ENCODE peak calls at places on chromosomes 7 and 10, in nine cellular contexts. One of them, this sample, is unnamed.

GRCh38 chr10:103188853-103189252 is 4.2 kb downstream of the NT5C2 start:
- DNase-seq in fibroblast of the aortic adventitia: peak
- DNase-seq in stimulated activated CD4-positive, alpha-beta T cell treated with anti-CD3 and anti-CD28 coated beads, Interleukin-1b, Interleukin-23, amount 100 ng/mL, for 24 hours: no peak
- DNase-seq in B cell: no peak
- DNase-seq in AML-193: no peak
- DNase-seq in fibroblast of pulmonary artery: no peak
- DNase-seq in fibroblast of mammary gland: peak
- DNase-seq in ecto neural progenitor cell: no peak
- DNase-seq in mammary epithelial cell: no peak
- DNase-seq in this sample: peak

GRCh38 chr7:25849361-25850184 is 302.4 kb upstream of the NFE2L3 start:
- DNase-seq in fibroblast of the aortic adventitia: peak
- DNase-seq in stimulated activated CD4-positive, alpha-beta T cell treated with anti-CD3 and anti-CD28 coated beads, Interleukin-1b, Interleukin-23, amount 100 ng/mL, for 24 hours: no peak
- DNase-seq in B cell: no peak
- DNase-seq in AML-193: no peak
- DNase-seq in fibroblast of pulmonary artery: peak
- DNase-seq in fibroblast of mammary gland: peak
- DNase-seq in ecto neural progenitor cell: no peak
- DNase-seq in mammary epithelial cell: peak
- DNase-seq in this sample: peak

GRCh38 chr10:8637640-8638039 is 583.2 kb downstream of the GATA3 start:
- DNase-seq in fibroblast of the aortic adventitia: no peak
- DNase-seq in stimulated activated CD4-positive, alpha-beta T cell treated with anti-CD3 and anti-CD28 coated beads, Interleukin-1b, Interleukin-23, amount 100 ng/mL, for 24 hours: no peak
- DNase-seq in B cell: no peak
- DNase-seq in AML-193: no peak
- DNase-seq in fibroblast of pulmonary artery: peak
- DNase-seq in fibroblast of mammary gland: no peak
- DNase-seq in ecto neural progenitor cell: no peak
- DNase-seq in mammary epithelial cell: no peak
- DNase-seq in this sample: no peak

GRCh38 chr7:159093351-159093971 is 51.2 kb downstream of the VIPR2 start:
- DNase-seq in fibroblast of the aortic adventitia: no peak
- DNase-seq in stimulated activated CD4-positive, alpha-beta T cell treated with anti-CD3 and anti-CD28 coated beads, Interleukin-1b, Interleukin-23, amount 100 ng/mL, for 24 hours: no peak
- DNase-seq in B cell: no peak
- DNase-seq in AML-193: no peak
- DNase-seq in fibroblast of pulmonary artery: no peak
- DNase-seq in fibroblast of mammary gland: no peak
- DNase-seq in ecto neural progenitor cell: no peak
- DNase-seq in mammary epithelial cell: no peak
- DNase-seq in this sample: no peak

GRCh38 chr7:42945821-42946615 is 13.8 kb downstream of the MRPL32 start:
- DNase-seq in fibroblast of the aortic adventitia: peak
- DNase-seq in stimulated activated CD4-positive, alpha-beta T cell treated with anti-CD3 and anti-CD28 coated beads, Interleukin-1b, Interleukin-23, amount 100 ng/mL, for 24 hours: no peak
- DNase-seq in B cell: no peak
- DNase-seq in AML-193: no peak
- DNase-seq in fibroblast of pulmonary artery: peak
- DNase-seq in fibroblast of mammary gland: no peak
- DNase-seq in ecto neural progenitor cell: no peak
- DNase-seq in mammary epithelial cell: no peak
- DNase-seq in this sample: no peak

GRCh38 chr7:117818241-117818640 is 55.0 kb downstream of the CTTNBP2 start:
- DNase-seq in fibroblast of the aortic adventitia: no peak
- DNase-seq in stimulated activated CD4-positive, alpha-beta T cell treated with anti-CD3 and anti-CD28 coated beads, Interleukin-1b, Interleukin-23, amount 100 ng/mL, for 24 hours: no peak
- DNase-seq in B cell: no peak
- DNase-seq in AML-193: no peak
- DNase-seq in fibroblast of pulmonary artery: no peak
- DNase-seq in fibroblast of mammary gland: no peak
- DNase-seq in ecto neural progenitor cell: no peak
- DNase-seq in mammary epithelial cell: no peak
- DNase-seq in this sample: no peak

GRCh38 chr7:128299109-128299514 is 44.6 kb downstream of the RBM28 start:
- DNase-seq in fibroblast of the aortic adventitia: no peak
- DNase-seq in stimulated activated CD4-positive, alpha-beta T cell treated with anti-CD3 and anti-CD28 coated beads, Interleukin-1b, Interleukin-23, amount 100 ng/mL, for 24 hours: no peak
- DNase-seq in B cell: no peak
- DNase-seq in AML-193: no peak
- DNase-seq in fibroblast of pulmonary artery: peak
- DNase-seq in fibroblast of mammary gland: no peak
- DNase-seq in ecto neural progenitor cell: no peak
- DNase-seq in mammary epithelial cell: no peak
- DNase-seq in this sample: no peak

GRCh38 chr10:129922598-129923123 is 41.4 kb downstream of the EBF3 start:
- DNase-seq in fibroblast of the aortic adventitia: no peak
- DNase-seq in stimulated activated CD4-positive, alpha-beta T cell treated with anti-CD3 and anti-CD28 coated beads, Interleukin-1b, Interleukin-23, amount 100 ng/mL, for 24 hours: no peak
- DNase-seq in B cell: no peak
- DNase-seq in AML-193: no peak
- DNase-seq in fibroblast of pulmonary artery: no peak
- DNase-seq in fibroblast of mammary gland: no peak
- DNase-seq in ecto neural progenitor cell: no peak
- DNase-seq in mammary epithelial cell: no peak
- DNase-seq in this sample: no peak

GRCh38 chr7:137337902-137338301 is 5.6 kb downstream of the PTN start:
- DNase-seq in fibroblast of the aortic adventitia: no peak
- DNase-seq in stimulated activated CD4-positive, alpha-beta T cell treated with anti-CD3 and anti-CD28 coated beads, Interleukin-1b, Interleukin-23, amount 100 ng/mL, for 24 hours: no peak
- DNase-seq in B cell: no peak
- DNase-seq in AML-193: no peak
- DNase-seq in fibroblast of pulmonary artery: no peak
- DNase-seq in fibroblast of mammary gland: no peak
- DNase-seq in ecto neural progenitor cell: no peak
- DNase-seq in mammary epithelial cell: no peak
- DNase-seq in this sample: no peak

This sample was measured in fibroblast of gingiva.